ENCODE peak calls at places on chromosomes 12 and 14, in eight cellular contexts. W is ovary, I is COR-L47, X is aorta, C is AG09309, A is epithelial cell of prostate, K is NCI-H2171, D is AG10803. Q is an unnamed sample.

GRCh38 chr12:13839937-13840336 is 141.5 kb downstream of the GRIN2B start:
- DNase-seq in I (no peak), C (no peak), A (no peak), W (no peak), X (no peak), K (no peak), D (no peak), Q (no peak)

GRCh38 chr14:79333198-79333546 is 878.1 kb downstream of the DIO2 start:
- DNase-seq in I (no peak), X (no peak), K (no peak), W (no peak), D (no peak), C (no peak), A (no peak), Q (no peak)

GRCh38 chr12:94640134-94640928 is 10.0 kb downstream of the TMCC3 start:
- DNase-seq in I (no peak), A (no peak), X (no peak), W (no peak), C (peak), D (peak), K (no peak), Q (no peak)

GRCh38 chr12:122874081-122874480 is 21.8 kb downstream of the VPS37B start:
- DNase-seq in D (no peak), C (no peak), K (no peak), X (no peak), I (no peak), A (no peak), W (no peak), Q (no peak)

GRCh38 chr14:64955297-64955696 is 12.8 kb upstream of the GPX2 start:
- DNase-seq in I (no peak), C (no peak), A (no peak), K (no peak), W (no peak), D (no peak), X (no peak), Q (no peak)

GRCh38 chr12:111126331-111126730 is 206.0 kb upstream of the MYL2 start:
- DNase-seq in K (no peak), X (peak), A (no peak), C (no peak), I (no peak), D (no peak), W (no peak), Q (no peak)

GRCh38 chr12:57848208-57848607 is 1.7 kb upstream of the CTDSP2 start:
- DNase-seq in C (no peak), A (no peak), I (no peak), K (no peak), D (no peak), W (no peak), X (no peak), Q (no peak)

GRCh38 chr14:73829526-73830431 is 21.9 kb upstream of the PTGR2 start:
- DNase-seq in W (no peak), C (peak), A (no peak), X (peak), I (no peak), D (peak), K (no peak), Q (peak)

GRCh38 chr12:19075711-19076340 is 53.7 kb upstream of the PLEKHA5 start:
- DNase-seq in X (no peak), K (no peak), W (no peak), A (no peak), C (no peak), I (no peak), D (no peak), Q (no peak)

GRCh38 chr12:88552672-88553079 is 27.6 kb downstream of the KITLG start:
- DNase-seq in A (no peak), C (peak), I (no peak), D (peak), W (no peak), K (no peak), X (no peak), Q (peak)

GRCh38 chr14:68979722-68980552 is 835 bp upstream of the ACTN1 start:
- DNase-seq in A (no peak), X (peak), C (no peak), I (peak), K (peak), W (peak), D (peak), Q (peak)

GRCh38 chr12:6182279-6182898 is 17.8 kb upstream of the CD9 start:
- DNase-seq in A (no peak), C (peak), K (peak), I (no peak), X (peak), W (peak), D (peak), Q (peak)

GRCh38 chr12:12265571-12266388 is 1.1 kb downstream of the LRP6 start:
- DNase-seq in C (no peak), D (peak), A (no peak), W (no peak), I (peak), K (no peak), X (peak), Q (peak)

Q was measured in HFFc6.